ENCODE peak calls at places on chromosomes 1 and 21, in four cellular contexts. One of them, this sample, is unnamed.

GRCh38 chr1:231419738-231420298 is 2.3 kb downstream of the EGLN1 start:
- DNase-seq in anterior cingulate cortex: no peak
- DNase-seq in activated naive CD4-positive, alpha-beta T cell: no peak
- DNase-seq in T47D: no peak
- DNase-seq in this sample: no peak

GRCh38 chr21:42918291-42918690 is 7.1 kb downstream of the ERVH48-1 start:
- DNase-seq in activated naive CD4-positive, alpha-beta T cell: no peak
- DNase-seq in anterior cingulate cortex: no peak
- DNase-seq in T47D: peak
- DNase-seq in this sample: no peak

GRCh38 chr1:68456207-68456606 is 6.5 kb upstream of the RPE65 start:
- DNase-seq in activated naive CD4-positive, alpha-beta T cell: no peak
- DNase-seq in T47D: no peak
- DNase-seq in anterior cingulate cortex: no peak
- DNase-seq in this sample: no peak

GRCh38 chr1:115337276-115337632 is 795 bp downstream of the NGF start:
- DNase-seq in anterior cingulate cortex: no peak
- DNase-seq in activated naive CD4-positive, alpha-beta T cell: no peak
- DNase-seq in T47D: no peak
- DNase-seq in this sample: no peak

GRCh38 chr1:38152351-38153082 is 105.9 kb upstream of the POU3F1 start:
- DNase-seq in activated naive CD4-positive, alpha-beta T cell: no peak
- DNase-seq in T47D: peak
- DNase-seq in anterior cingulate cortex: no peak
- DNase-seq in this sample: no peak

GRCh38 chr1:111422546-111423391 is 4.8 kb downstream of the OVGP1 start:
- DNase-seq in activated naive CD4-positive, alpha-beta T cell: no peak
- DNase-seq in anterior cingulate cortex: no peak
- DNase-seq in T47D: peak
- DNase-seq in this sample: no peak

GRCh38 chr21:45357436-45358260 is 47.3 kb upstream of the COL18A1 start:
- DNase-seq in activated naive CD4-positive, alpha-beta T cell: no peak
- DNase-seq in T47D: no peak
- DNase-seq in anterior cingulate cortex: no peak
- DNase-seq in this sample: no peak

GRCh38 chr1:53557369-53557768 is 98.2 kb downstream of the DMRTB1 start:
- DNase-seq in T47D: no peak
- DNase-seq in activated naive CD4-positive, alpha-beta T cell: no peak
- DNase-seq in anterior cingulate cortex: no peak
- DNase-seq in this sample: no peak

GRCh38 chr1:89581859-89582258 is 51.1 kb upstream of the LRRC8C start:
- DNase-seq in activated naive CD4-positive, alpha-beta T cell: no peak
- DNase-seq in anterior cingulate cortex: no peak
- DNase-seq in T47D: no peak
- DNase-seq in this sample: no peak

GRCh38 chr1:27656157-27656893 is 15.7 kb downstream of the IFI6 start:
- DNase-seq in activated naive CD4-positive, alpha-beta T cell: no peak
- DNase-seq in anterior cingulate cortex: no peak
- DNase-seq in T47D: no peak
- DNase-seq in this sample: no peak

GRCh38 chr1:200118779-200119505 is 91.4 kb downstream of the NR5A2 start:
- DNase-seq in anterior cingulate cortex: no peak
- DNase-seq in T47D: peak
- DNase-seq in activated naive CD4-positive, alpha-beta T cell: no peak
- DNase-seq in this sample: no peak

GRCh38 chr21:41220208-41220733 is 52.3 kb downstream of the BACE2 start:
- DNase-seq in T47D: no peak
- DNase-seq in anterior cingulate cortex: no peak
- DNase-seq in activated naive CD4-positive, alpha-beta T cell: no peak
- DNase-seq in this sample: no peak

GRCh38 chr1:201491896-201492511 is 14.9 kb downstream of the CSRP1 start:
- DNase-seq in T47D: no peak
- DNase-seq in activated naive CD4-positive, alpha-beta T cell: no peak
- DNase-seq in anterior cingulate cortex: no peak
- DNase-seq in this sample: no peak

GRCh38 chr1:49728377-49728776 is 295.4 kb downstream of the AGBL4 start:
- DNase-seq in T47D: no peak
- DNase-seq in anterior cingulate cortex: no peak
- DNase-seq in activated naive CD4-positive, alpha-beta T cell: no peak
- DNase-seq in this sample: no peak

GRCh38 chr1:24957016-24957807 is 27.1 kb upstream of the RUNX3 start:
- DNase-seq in activated naive CD4-positive, alpha-beta T cell: no peak
- DNase-seq in T47D: no peak
- DNase-seq in anterior cingulate cortex: no peak
- DNase-seq in this sample: no peak

GRCh38 chr1:31435471-31436409 is 22.7 kb downstream of the SERINC2 start:
- DNase-seq in T47D: no peak
- DNase-seq in activated naive CD4-positive, alpha-beta T cell: no peak
- DNase-seq in anterior cingulate cortex: no peak
- DNase-seq in this sample: no peak

GRCh38 chr1:86155061-86155806 is 1.3 kb downstream of the COL24A1 start:
- DNase-seq in activated naive CD4-positive, alpha-beta T cell: no peak
- DNase-seq in anterior cingulate cortex: no peak
- DNase-seq in T47D: no peak
- DNase-seq in this sample: no peak

GRCh38 chr1:248421384-248421783 is 18.5 kb downstream of the OR2T1 start:
- DNase-seq in activated naive CD4-positive, alpha-beta T cell: no peak
- DNase-seq in anterior cingulate cortex: no peak
- DNase-seq in T47D: peak
- DNase-seq in this sample: no peak

GRCh38 chr1:4690951-4691675 is 36.7 kb downstream of the AJAP1 start:
- DNase-seq in anterior cingulate cortex: no peak
- DNase-seq in T47D: no peak
- DNase-seq in activated naive CD4-positive, alpha-beta T cell: no peak
- DNase-seq in this sample: no peak

GRCh38 chr1:242477944-242478343 is 46.6 kb downstream of the PLD5 start:
- DNase-seq in activated naive CD4-positive, alpha-beta T cell: no peak
- DNase-seq in T47D: no peak
- DNase-seq in anterior cingulate cortex: no peak
- DNase-seq in this sample: no peak

GRCh38 chr1:205067031-205067430 is 17.2 kb downstream of the TMEM81 start:
- DNase-seq in activated naive CD4-positive, alpha-beta T cell: no peak
- DNase-seq in anterior cingulate cortex: no peak
- DNase-seq in T47D: no peak
- DNase-seq in this sample: no peak

GRCh38 chr1:202063093-202063492 is 52.7 kb downstream of the ELF3 start:
- DNase-seq in T47D: peak
- DNase-seq in anterior cingulate cortex: no peak
- DNase-seq in activated naive CD4-positive, alpha-beta T cell: no peak
- DNase-seq in this sample: no peak

GRCh38 chr21:32597205-32597604 is 11.9 kb upstream of the TCP10L start:
- DNase-seq in anterior cingulate cortex: no peak
- DNase-seq in activated naive CD4-positive, alpha-beta T cell: no peak
- DNase-seq in T47D: no peak
- DNase-seq in this sample: no peak

GRCh38 chr1:179743679-179744400 is 749 bp downstream of the FAM163A start:
- DNase-seq in anterior cingulate cortex: no peak
- DNase-seq in T47D: no peak
- DNase-seq in activated naive CD4-positive, alpha-beta T cell: no peak
- DNase-seq in this sample: no peak

GRCh38 chr1:220692436-220693228 is 2.5 kb downstream of the C1orf115 start:
- DNase-seq in T47D: no peak
- DNase-seq in activated naive CD4-positive, alpha-beta T cell: no peak
- DNase-seq in anterior cingulate cortex: no peak
- DNase-seq in this sample: no peak

GRCh38 chr1:53110370-53111072 is 31.9 kb downstream of the SLC1A7 start:
- DNase-seq in activated naive CD4-positive, alpha-beta T cell: no peak
- DNase-seq in T47D: no peak
- DNase-seq in anterior cingulate cortex: no peak
- DNase-seq in this sample: no peak

GRCh38 chr21:38326429-38326828 is 69.6 kb downstream of the KCNJ15 start:
- DNase-seq in T47D: no peak
- DNase-seq in activated naive CD4-positive, alpha-beta T cell: no peak
- DNase-seq in anterior cingulate cortex: no peak
- DNase-seq in this sample: no peak

GRCh38 chr1:89910780-89911179 is 84.1 kb upstream of the ZNF326 start:
- DNase-seq in anterior cingulate cortex: no peak
- DNase-seq in activated naive CD4-positive, alpha-beta T cell: no peak
- DNase-seq in T47D: no peak
- DNase-seq in this sample: no peak

GRCh38 chr1:164912290-164912689 is 353.3 kb downstream of the PBX1 start:
- DNase-seq in anterior cingulate cortex: no peak
- DNase-seq in T47D: no peak
- DNase-seq in activated naive CD4-positive, alpha-beta T cell: no peak
- DNase-seq in this sample: no peak

GRCh38 chr1:64540265-64540791 is 70.4 kb downstream of the CACHD1 start:
- DNase-seq in T47D: no peak
- DNase-seq in activated naive CD4-positive, alpha-beta T cell: no peak
- DNase-seq in anterior cingulate cortex: no peak
- DNase-seq in this sample: no peak

This sample was measured in substantia nigra.